ENCODE peak calls at places on chromosome 2, in seven cellular contexts. L is upper lobe of left lung, J is stomach, U is tibial nerve, N is left lung, W is ovary, S is endodermal cell. Y is an unnamed sample.

GRCh38 chr2:120632796-120633646 is 102.6 kb upstream of the GLI2 start:
- DNase-seq in L (no peak), S (peak; percentile 46), W (no peak), N (peak; percentile 57), J (no peak), U (no peak), Y (no peak)

GRCh38 chr2:132400169-132400900 is 16.3 kb upstream of the GPR39 start:
- DNase-seq in L (no peak), U (no peak), W (no peak), J (no peak), N (no peak), S (no peak), Y (no peak)

GRCh38 chr2:1979569-1979968 is 235.3 kb upstream of the PXDN start:
- DNase-seq in J (no peak), U (no peak), L (no peak), N (no peak), S (no peak), W (no peak), Y (no peak)

GRCh38 chr2:237324446-237325236 is 89.3 kb downstream of the COL6A3 start:
- DNase-seq in W (no peak), J (no peak), L (no peak), N (no peak), S (no peak), U (no peak), Y (no peak)

GRCh38 chr2:101546376-101547058 is 71.6 kb upstream of the RFX8 start:
- DNase-seq in N (no peak), U (no peak), L (no peak), S (no peak), J (no peak), W (no peak), Y (no peak)

GRCh38 chr2:96260404-96261260 is 5.2 kb downstream of the TMEM127 start:
- DNase-seq in U (peak; percentile 51), N (peak; percentile 82), J (peak; percentile 70), S (peak; percentile 91), W (peak; percentile 80), L (peak; percentile 68), Y (peak; percentile 74)

GRCh38 chr2:9724565-9724964 is 93.8 kb upstream of the YWHAQ start:
- DNase-seq in J (no peak), W (no peak), N (no peak), S (no peak), L (no peak), U (no peak), Y (no peak)

GRCh38 chr2:113252047-113252582 is 26.6 kb downstream of the PAX8 start:
- DNase-seq in L (no peak), U (no peak), N (no peak), S (no peak), W (no peak), J (no peak), Y (no peak)

GRCh38 chr2:12953596-12953995 is 236.9 kb downstream of the TRIB2 start:
- DNase-seq in J (no peak), W (no peak), L (no peak), U (no peak), S (no peak), N (no peak), Y (no peak)

GRCh38 chr2:29517421-29517820 is 402.2 kb downstream of the CLIP4 start:
- DNase-seq in S (no peak), J (no peak), L (no peak), W (no peak), N (no peak), U (no peak), Y (no peak)

GRCh38 chr2:199070550-199070949 is 387.2 kb downstream of the SATB2 start:
- DNase-seq in J (no peak), N (no peak), W (no peak), S (no peak), L (no peak), U (no peak), Y (no peak)

GRCh38 chr2:85890522-85891176 is 1.9 kb upstream of the ST3GAL5 start:
- DNase-seq in W (no peak), S (no peak), L (no peak), J (no peak), U (no peak), N (no peak), Y (no peak)

GRCh38 chr2:40369619-40370397 is 82.1 kb downstream of the SLC8A1 start:
- DNase-seq in J (no peak), N (no peak), U (no peak), S (no peak), W (no peak), L (no peak), Y (no peak)

GRCh38 chr2:37707393-37707792 is 36.0 kb upstream of the CDC42EP3 start:
- DNase-seq in L (no peak), U (no peak), W (no peak), J (no peak), N (no peak), S (no peak), Y (no peak)

GRCh38 chr2:156182132-156182531 is 150.4 kb downstream of the NR4A2 start:
- DNase-seq in W (no peak), L (peak; percentile 58), U (no peak), J (peak; percentile 44), S (no peak), N (no peak), Y (no peak)

GRCh38 chr2:181918188-181918587 is 26.7 kb downstream of the ITPRID2 start:
- DNase-seq in W (no peak), N (no peak), L (no peak), J (no peak), U (no peak), S (no peak), Y (no peak)
- H3K36me3 ChIP-seq in W (no peaks in the 10 kb centered on the region), N (peaks cover 99% of the 10 kb centered on the region), L (peaks cover 78% of the 10 kb centered on the region), J (peaks cover 53% of the 10 kb centered on the region), U (no peaks in the 10 kb centered on the region), S (peaks cover 84% of the 10 kb centered on the region), Y (peaks cover 100% of the 10 kb centered on the region)

GRCh38 chr2:65430515-65431416 is 1.6 kb downstream of the SPRED2 start:
- DNase-seq in L (peak; percentile 63), J (peak; percentile 62), N (peak; percentile 91), U (peak; percentile 51), S (peak; percentile 80), W (peak; percentile 55), Y (peak; percentile 56)

GRCh38 chr2:65431417-65432226 is 777 bp downstream of the SPRED2 start:
- DNase-seq in U (peak; percentile 41), N (peak; percentile 87), L (peak; percentile 48), W (peak; percentile 66), J (peak; percentile 37), S (peak; percentile 82), Y (peak; percentile 41)

GRCh38 chr2:65434592-65435241 is 2.3 kb upstream of the SPRED2 start:
- DNase-seq in N (no peak), J (no peak), W (no peak), U (no peak), L (no peak), S (peak; percentile 67), Y (no peak)

GRCh38 chr2:65429799-65430514 is 2.4 kb downstream of the SPRED2 start:
- DNase-seq in S (peak; percentile 55), W (peak; percentile 24), L (peak; percentile 40), N (no peak), U (no peak), J (peak; percentile 42), Y (no peak)

DNA sequence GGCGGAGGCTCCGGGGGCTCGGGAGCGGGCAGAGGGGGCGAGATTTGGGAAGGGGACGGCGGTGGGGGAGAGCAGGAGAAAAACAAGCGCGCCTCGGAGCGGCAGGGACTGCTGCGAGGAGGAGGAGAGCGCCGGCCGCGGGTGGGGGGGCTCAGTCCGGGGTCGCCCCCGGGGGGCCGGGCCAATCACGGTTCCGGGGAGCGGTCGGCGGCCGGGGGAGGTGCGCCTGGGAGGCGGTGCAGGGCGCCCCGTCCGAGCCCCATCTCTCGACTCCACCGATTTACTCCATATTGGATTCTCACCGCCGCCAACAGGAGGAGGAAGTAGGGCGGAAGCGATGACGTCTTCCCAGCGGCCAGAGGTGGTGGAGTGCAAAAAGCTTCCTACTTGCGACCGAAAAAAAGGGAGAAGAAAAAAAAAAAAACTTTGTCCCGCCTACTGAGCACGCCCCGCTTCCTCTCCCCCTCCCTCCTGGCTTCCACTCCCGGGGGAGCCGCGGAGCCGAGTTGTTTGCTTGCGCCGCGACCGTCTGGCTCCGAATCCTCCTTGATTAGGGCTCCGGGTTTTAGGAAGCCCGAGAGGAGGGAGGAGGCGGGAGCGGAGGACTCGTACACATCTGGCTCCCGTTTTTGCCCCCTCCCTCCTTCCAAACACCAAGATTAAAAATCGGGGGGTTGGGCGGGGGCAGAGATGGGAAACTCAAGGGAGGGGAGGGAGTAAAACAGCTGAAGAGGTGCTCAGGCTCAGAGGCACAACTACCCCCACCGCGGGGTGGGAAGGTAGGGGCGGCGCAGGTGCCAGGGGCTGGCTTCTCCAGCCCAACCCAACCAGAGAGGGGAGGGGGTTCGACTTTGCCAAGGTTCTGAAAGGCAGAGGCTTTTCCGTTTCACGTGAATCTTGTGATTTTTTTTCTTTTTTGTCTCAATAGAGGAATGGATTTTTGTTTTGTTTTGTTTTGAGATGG is at the start of gene SPRED2:
- DNase-seq in N (peak; percentile 93), L (peak; percentile 92), J (peak; percentile 90), U (peak; percentile 95), S (peak; percentile 96), W (peak; percentile 97), Y (peak; percentile 97)
- TF ChIP-seq CTCF in N (no peak), L (peak; percentile 5), J (no peak), U (peak; percentile 8), S (peak; percentile 35), W (no peak), Y (no peak)

GRCh38 chr2:197165020-197165419 is 145.6 kb downstream of the ANKRD44 start:
- DNase-seq in N (no peak), W (no peak), S (no peak), J (no peak), L (no peak), U (no peak), Y (no peak)

GRCh38 chr2:197170137-197170682 is 140.4 kb downstream of the ANKRD44 start:
- DNase-seq in J (no peak), S (no peak), L (no peak), N (no peak), W (no peak), U (no peak), Y (no peak)

GRCh38 chr2:197167608-197168287 is 142.8 kb downstream of the ANKRD44 start:
- DNase-seq in J (no peak), U (no peak), L (no peak), S (no peak), N (no peak), W (no peak), Y (no peak)

GRCh38 chr2:197171582-197171981 is 139.0 kb downstream of the ANKRD44 start:
- DNase-seq in W (no peak), L (no peak), S (no peak), J (no peak), N (no peak), U (no peak), Y (no peak)

GRCh38 chr2:197168705-197169104 is 141.9 kb downstream of the ANKRD44 start:
- DNase-seq in N (peak; percentile 50), S (peak; percentile 92), L (peak; percentile 68), J (peak; percentile 75), W (peak; percentile 66), U (peak; percentile 69), Y (peak; percentile 46)
- H3K27ac ChIP-seq in N (no peak overlapping the region), S (no peak overlapping the region), L (no peak overlapping the region), J (no peak overlapping the region), W (no peak overlapping the region), U (no peak overlapping the region), Y (no peak overlapping the region)

DNA sequence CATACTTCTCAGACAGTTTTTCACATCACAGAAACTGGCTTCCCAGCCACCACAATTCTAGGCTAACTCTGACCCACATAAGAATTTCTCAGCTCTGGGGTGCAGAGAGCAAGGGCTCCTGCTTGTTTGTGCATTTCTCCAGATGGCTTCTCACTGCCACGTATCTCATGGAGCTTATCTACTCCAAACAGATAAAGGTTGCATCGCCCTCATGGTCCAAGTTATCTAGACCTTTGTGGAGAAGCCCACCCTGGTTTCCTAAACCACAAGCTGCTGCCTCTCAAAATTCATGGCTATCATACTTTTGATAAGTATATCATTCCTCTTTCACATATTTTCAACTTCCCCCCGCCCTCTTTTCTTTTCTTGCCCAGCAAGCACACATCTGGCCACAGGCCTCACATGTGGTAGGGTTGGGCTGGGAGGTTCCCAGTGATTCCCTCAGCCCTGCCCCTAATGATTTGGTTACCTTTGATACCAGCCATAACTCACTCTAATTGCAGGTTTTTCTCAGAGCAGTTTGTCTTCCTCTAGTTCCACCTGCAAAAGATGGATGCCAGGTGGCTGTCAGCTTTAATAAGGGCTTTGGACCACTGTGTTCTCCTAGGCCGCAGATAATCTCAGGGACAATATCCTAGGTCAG is 146.0 kb downstream of the RHBDD1 start:
- DNase-seq in J (no peak), U (no peak), N (no peak), S (no peak), W (no peak), L (no peak), Y (no peak)
- H3K36me3 ChIP-seq in J (no peaks in the 10 kb centered on the region), U (no peaks in the 10 kb centered on the region), N (no peaks in the 10 kb centered on the region), S (no peaks in the 10 kb centered on the region), W (no peaks in the 10 kb centered on the region), L (no peaks in the 10 kb centered on the region), Y (no peaks in the 10 kb centered on the region)